ENCODE peak calls at places on chromosome 12, in nine cellular contexts. T is AG09309, H is WTC11, K is OCI-LY7, V is GM10248, N is coronary artery, I is uterus, L is tibial artery, E is H9. R is an unnamed sample.

GRCh38 chr12:95789126-95790024 is 1.2 kb downstream of the NTN4 start:
- DNase-seq in T (no peak), H (peak), K (no peak), V (no peak), N (no peak), I (no peak), L (peak), E (peak), R (no peak)

GRCh38 chr12:24482882-24483604 is 465.9 kb downstream of the BCAT1 start:
- DNase-seq in T (no peak), H (no peak), K (no peak), V (no peak), N (no peak), I (no peak), L (no peak), E (no peak), R (no peak)

GRCh38 chr12:212799-213526 is 994 bp downstream of the SLC6A12 start:
- DNase-seq in T (no peak), H (no peak), K (no peak), V (no peak), N (no peak), I (no peak), L (no peak), E (no peak), R (no peak)

GRCh38 chr12:114864688-114865685 is 181.0 kb upstream of the TBX3 start:
- DNase-seq in T (no peak), H (no peak), K (no peak), V (no peak), N (no peak), I (no peak), L (no peak), E (no peak), R (no peak)

GRCh38 chr12:113092478-113093408 is 36.2 kb downstream of the DTX1 start:
- DNase-seq in T (no peak), H (peak), K (peak), V (peak), N (no peak), I (no peak), L (no peak), E (peak), R (no peak)

GRCh38 chr12:97760601-97761000 is 298.0 kb downstream of the RMST start:
- DNase-seq in T (no peak), H (no peak), K (no peak), V (no peak), N (no peak), I (no peak), L (no peak), E (no peak), R (no peak)

GRCh38 chr12:6280053-6280469 is 30.4 kb upstream of the PLEKHG6 start:
- DNase-seq in T (peak), H (no peak), K (no peak), V (no peak), N (no peak), I (peak), L (peak), E (no peak), R (peak)

GRCh38 chr12:53461591-53461990 is 9.7 kb downstream of the PCBP2 start:
- DNase-seq in T (no peak), H (no peak), K (no peak), V (no peak), N (no peak), I (no peak), L (no peak), E (no peak), R (no peak)

GRCh38 chr12:115698257-115698656 is 579.2 kb downstream of the MED13L start:
- DNase-seq in T (no peak), H (no peak), K (no peak), V (no peak), N (no peak), I (no peak), L (no peak), E (no peak), R (no peak)

GRCh38 chr12:24820872-24821271 is 128.0 kb downstream of the BCAT1 start:
- DNase-seq in T (no peak), H (no peak), K (no peak), V (no peak), N (no peak), I (no peak), L (peak), E (no peak), R (peak)

GRCh38 chr12:109163150-109163549 is 46.8 kb downstream of the ACACB start:
- DNase-seq in T (no peak), H (no peak), K (no peak), V (no peak), N (no peak), I (no peak), L (no peak), E (no peak), R (no peak)

GRCh38 chr12:87238466-87238865 is 790.7 kb downstream of the C12orf50 start:
- DNase-seq in T (no peak), H (no peak), K (no peak), V (no peak), N (no peak), I (no peak), L (no peak), E (no peak), R (no peak)

GRCh38 chr12:110042260-110042659 is 6.1 kb downstream of the C12orf76 start:
- DNase-seq in T (no peak), H (no peak), K (no peak), V (no peak), N (no peak), I (no peak), L (no peak), E (no peak), R (no peak)

GRCh38 chr12:120121766-120122293 is 5.3 kb upstream of the RAB35 start:
- DNase-seq in T (no peak), H (no peak), K (peak), V (peak), N (no peak), I (no peak), L (no peak), E (no peak), R (no peak)

GRCh38 chr12:121131941-121132341 is 735 bp upstream of the P2RX7 start:
- DNase-seq in T (no peak), H (no peak), K (no peak), V (no peak), N (no peak), I (no peak), L (no peak), E (no peak), R (no peak)

GRCh38 chr12:114425031-114425626 is 19.2 kb upstream of the TBX5 start:
- DNase-seq in T (no peak), H (no peak), K (no peak), V (no peak), N (no peak), I (no peak), L (no peak), E (no peak), R (no peak)

GRCh38 chr12:103729499-103729898 is 111.5 kb downstream of the NT5DC3 start:
- DNase-seq in T (no peak), H (no peak), K (no peak), V (no peak), N (no peak), I (no peak), L (no peak), E (no peak), R (no peak)

GRCh38 chr12:54683388-54683787 is 35.2 kb upstream of the DCD start:
- DNase-seq in T (no peak), H (no peak), K (no peak), V (no peak), N (no peak), I (no peak), L (no peak), E (peak), R (no peak)

GRCh38 chr12:90275088-90275487 is 566.5 kb upstream of the ATP2B1 start:
- DNase-seq in T (no peak), H (no peak), K (no peak), V (no peak), N (no peak), I (no peak), L (no peak), E (no peak), R (no peak)

GRCh38 chr12:78712834-78713455 is 151.6 kb upstream of the SYT1 start:
- DNase-seq in T (no peak), H (no peak), K (no peak), V (no peak), N (no peak), I (no peak), L (no peak), E (peak), R (no peak)

GRCh38 chr12:52049286-52049685 is 2.0 kb upstream of the NR4A1 start:
- DNase-seq in T (no peak), H (no peak), K (no peak), V (no peak), N (no peak), I (no peak), L (no peak), E (no peak), R (no peak)

GRCh38 chr12:130194154-130194553 is 31.9 kb downstream of the FZD10 start:
- DNase-seq in T (no peak), H (no peak), K (no peak), V (no peak), N (no peak), I (no peak), L (no peak), E (no peak), R (no peak)

GRCh38 chr12:31967569-31967968 is 8.4 kb downstream of the RESF1 start:
- DNase-seq in T (no peak), H (no peak), K (no peak), V (no peak), N (no peak), I (no peak), L (no peak), E (no peak), R (no peak)

GRCh38 chr12:44193281-44193680 is 357.4 kb downstream of the TMEM117 start:
- DNase-seq in T (no peak), H (no peak), K (no peak), V (peak), N (no peak), I (no peak), L (no peak), E (no peak), R (no peak)

GRCh38 chr12:34603382-34604035 is 581.2 kb downstream of the ALG10 start:
- DNase-seq in T (no peak), H (no peak), K (no peak), V (peak), N (peak), I (no peak), L (peak), E (no peak), R (no peak)

GRCh38 chr12:48965447-48965846 is 6.1 kb downstream of the WNT10B start:
- DNase-seq in T (no peak), H (no peak), K (no peak), V (no peak), N (no peak), I (no peak), L (no peak), E (peak), R (no peak)

GRCh38 chr12:54370218-54370730 is 6.0 kb upstream of the GPR84 start:
- DNase-seq in T (peak), H (peak), K (no peak), V (peak), N (peak), I (peak), L (peak), E (peak), R (peak)

GRCh38 chr12:70741266-70741665 is 104.0 kb upstream of the PTPRB start:
- DNase-seq in T (no peak), H (no peak), K (no peak), V (no peak), N (no peak), I (no peak), L (no peak), E (no peak), R (no peak)

GRCh38 chr12:78793491-78793890 is 71.1 kb upstream of the SYT1 start:
- DNase-seq in T (no peak), H (no peak), K (no peak), V (no peak), N (no peak), I (no peak), L (no peak), E (no peak), R (no peak)

GRCh38 chr12:57299514-57300016 is 48.6 kb upstream of the STAC3 start:
- DNase-seq in T (no peak), H (no peak), K (no peak), V (no peak), N (no peak), I (no peak), L (no peak), E (no peak), R (no peak)

GRCh38 chr12:112796067-112796466 is 4.5 kb downstream of the RPH3A start:
- DNase-seq in T (no peak), H (no peak), K (no peak), V (no peak), N (no peak), I (no peak), L (no peak), E (peak), R (no peak)

GRCh38 chr12:50569876-50570275 is 65.1 kb downstream of the DIP2B start:
- DNase-seq in T (no peak), H (no peak), K (no peak), V (no peak), N (no peak), I (no peak), L (no peak), E (no peak), R (no peak)

GRCh38 chr12:45768194-45768593 is 38.7 kb downstream of the ARID2 start:
- DNase-seq in T (no peak), H (no peak), K (no peak), V (no peak), N (no peak), I (no peak), L (no peak), E (no peak), R (no peak)

GRCh38 chr12:6106208-6106607 is 18.3 kb downstream of the VWF start:
- DNase-seq in T (no peak), H (no peak), K (no peak), V (no peak), N (no peak), I (no peak), L (no peak), E (no peak), R (no peak)

GRCh38 chr12:113063396-113064350 is 7.1 kb downstream of the DTX1 start:
- DNase-seq in T (no peak), H (no peak), K (peak), V (peak), N (no peak), I (no peak), L (no peak), E (peak), R (no peak)

GRCh38 chr12:93660996-93661395 is 16.2 kb upstream of the CRADD start:
- DNase-seq in T (no peak), H (no peak), K (no peak), V (no peak), N (no peak), I (no peak), L (no peak), E (no peak), R (no peak)

GRCh38 chr12:6363010-6363329 is 12.4 kb downstream of the SCNN1A start:
- DNase-seq in T (no peak), H (no peak), K (no peak), V (no peak), N (no peak), I (no peak), L (no peak), E (no peak), R (no peak)

GRCh38 chr12:54125950-54126695 is 62.7 kb downstream of the SMUG1 start:
- DNase-seq in T (no peak), H (peak), K (no peak), V (no peak), N (no peak), I (peak), L (peak), E (no peak), R (no peak)

GRCh38 chr12:86137936-86138335 is 118.3 kb downstream of the MGAT4C start:
- DNase-seq in T (peak), H (no peak), K (no peak), V (no peak), N (no peak), I (no peak), L (no peak), E (no peak), R (no peak)

GRCh38 chr12:98470469-98471082 is 44.8 kb upstream of the TMPO start:
- DNase-seq in T (no peak), H (no peak), K (no peak), V (no peak), N (peak), I (no peak), L (no peak), E (no peak), R (no peak)

GRCh38 chr12:69694123-69694522 is 5.0 kb downstream of the BEST3 start:
- DNase-seq in T (no peak), H (no peak), K (no peak), V (no peak), N (no peak), I (no peak), L (no peak), E (no peak), R (no peak)

GRCh38 chr12:69703146-69703642 is 4.1 kb upstream of the BEST3 start:
- DNase-seq in T (no peak), H (no peak), K (no peak), V (no peak), N (no peak), I (no peak), L (no peak), E (no peak), R (no peak)

GRCh38 chr12:69698054-69698453 is 1.0 kb downstream of the BEST3 start:
- DNase-seq in T (no peak), H (no peak), K (peak), V (no peak), N (no peak), I (no peak), L (no peak), E (no peak), R (no peak)

GRCh38 chr12:69701821-69702220 is 2.7 kb upstream of the BEST3 start:
- DNase-seq in T (no peak), H (no peak), K (no peak), V (no peak), N (no peak), I (no peak), L (no peak), E (no peak), R (no peak)

GRCh38 chr12:69698769-69699540 is at the start of gene BEST3:
- DNase-seq in T (no peak), H (no peak), K (peak), V (no peak), N (no peak), I (no peak), L (no peak), E (no peak), R (no peak)
- TF ChIP-seq CTCF in T (no peak), H (no peak), K (no peak), V (no peak), N (no peak), I (no peak), L (no peak), E (no peak), R (no peak)

GRCh38 chr12:15220451-15220850 is 766 bp downstream of the RERG start:
- DNase-seq in T (no peak), H (no peak), K (no peak), V (no peak), N (no peak), I (peak), L (no peak), E (no peak), R (no peak)

GRCh38 chr12:15230137-15230536 is 8.9 kb upstream of the RERG start:
- DNase-seq in T (no peak), H (no peak), K (no peak), V (no peak), N (no peak), I (no peak), L (no peak), E (no peak), R (no peak)

GRCh38 chr12:15220961-15221885 is at the start of gene RERG:
- DNase-seq in T (peak), H (peak), K (peak), V (peak), N (peak), I (peak), L (peak), E (peak), R (peak)

GRCh38 chr12:15227004-15227679 is 5.9 kb upstream of the RERG start:
- DNase-seq in T (peak), H (peak), K (peak), V (peak), N (no peak), I (peak), L (no peak), E (peak), R (peak)

GRCh38 chr12:15225136-15225535 is 3.9 kb upstream of the RERG start:
- DNase-seq in T (no peak), H (no peak), K (no peak), V (no peak), N (no peak), I (no peak), L (no peak), E (no peak), R (no peak)
- TF ChIP-seq CTCF in T (no peak), H (no peak), K (no peak), V (no peak), N (no peak), I (no peak), L (no peak), E (no peak), R (no peak)

GRCh38 chr12:2589381-2589780 is 205.4 kb upstream of the FKBP4 start:
- DNase-seq in T (no peak), H (no peak), K (no peak), V (no peak), N (no peak), I (no peak), L (no peak), E (no peak), R (no peak)
- TF ChIP-seq CTCF in T (no peak), H (no peak), K (no peak), V (no peak), N (no peak), I (no peak), L (no peak), E (no peak), R (no peak)

DNA sequence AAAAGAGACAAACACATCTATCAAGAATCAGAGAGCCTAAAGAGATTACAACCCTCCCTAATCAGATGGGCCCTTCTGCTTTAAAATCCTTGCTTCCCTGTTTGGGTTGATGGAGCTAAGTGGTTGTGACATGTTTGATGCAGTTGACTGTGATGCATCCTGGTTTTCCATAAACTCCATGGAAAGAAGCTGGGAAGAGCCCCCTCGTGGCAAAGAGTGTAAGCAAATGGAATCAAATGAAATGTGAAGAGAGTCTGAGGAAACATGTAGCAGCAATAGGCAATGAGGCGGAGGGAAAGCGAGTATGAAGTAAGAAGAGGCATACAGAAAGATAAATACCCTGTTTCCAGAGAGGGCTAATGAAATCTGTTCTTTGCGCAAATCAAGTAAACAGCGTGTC is 70.4 kb upstream of the SLCO1C1 start:
- DNase-seq in T (no peak), H (peak), K (no peak), V (no peak), N (no peak), I (no peak), L (no peak), E (peak), R (no peak)
- TF ChIP-seq CTCF in T (peak), H (peak), K (no peak), V (no peak), N (peak), I (peak), L (peak), E (peak), R (peak)

GRCh38 chr12:7373226-7373625 is 69.4 kb downstream of the ACSM4 start:
- DNase-seq in T (no peak), H (no peak), K (no peak), V (no peak), N (no peak), I (no peak), L (no peak), E (no peak), R (no peak)

GRCh38 chr12:7376196-7376595 is 67.8 kb downstream of the CD163L1 start:
- DNase-seq in T (no peak), H (no peak), K (no peak), V (no peak), N (no peak), I (no peak), L (no peak), E (no peak), R (no peak)

GRCh38 chr12:7375145-7375543 is 68.8 kb downstream of the CD163L1 start:
- DNase-seq in T (no peak), H (no peak), K (no peak), V (no peak), N (no peak), I (no peak), L (no peak), E (no peak), R (no peak)

GRCh38 chr12:7369274-7369729 is 65.4 kb downstream of the ACSM4 start:
- DNase-seq in T (no peak), H (no peak), K (no peak), V (no peak), N (no peak), I (no peak), L (no peak), E (no peak), R (peak)

GRCh38 chr12:7374423-7375144 is 69.4 kb downstream of the CD163L1 start:
- DNase-seq in T (peak), H (peak), K (peak), V (peak), N (no peak), I (no peak), L (no peak), E (peak), R (no peak)
- TF ChIP-seq CTCF in T (peak), H (peak), K (peak), V (peak), N (no peak), I (no peak), L (no peak), E (peak), R (peak)

R was measured in AG09319.